ENCODE peak calls at places on chromosome 12, in seven cellular contexts. I, L, Z, H, G, C and P are unnamed samples.

GRCh38 chr12:106248849-106249371 is 1.1 kb upstream of the CKAP4 start:
- DNase-seq in I (no peak), L (peak), Z (no peak), H (no peak), G (peak), C (no peak), P (peak)

GRCh38 chr12:31029916-31030562 is 43.6 kb upstream of the DDX11 start:
- DNase-seq in I (no peak), L (no peak), Z (no peak), H (no peak), G (no peak), C (no peak), P (no peak)

GRCh38 chr12:67434653-67435375 is 165.7 kb downstream of the CAND1 start:
- DNase-seq in I (no peak), L (no peak), Z (peak), H (no peak), G (no peak), C (no peak), P (peak)

GRCh38 chr12:6551496-6552139 is 4.2 kb downstream of the IFFO1 start:
- DNase-seq in I (peak), L (no peak), Z (no peak), H (no peak), G (peak), C (no peak), P (peak)

GRCh38 chr12:47942327-47943230 is 20.8 kb upstream of the TMEM106C start:
- DNase-seq in I (peak), L (peak), Z (no peak), H (no peak), G (peak), C (peak), P (no peak)

GRCh38 chr12:90497923-90498545 is 456.9 kb downstream of the CCER1 start:
- DNase-seq in I (no peak), L (no peak), Z (no peak), H (no peak), G (no peak), C (no peak), P (no peak)

GRCh38 chr12:867905-868304 is 81.6 kb downstream of the RAD52 start:
- DNase-seq in I (no peak), L (no peak), Z (no peak), H (no peak), G (no peak), C (no peak), P (no peak)

GRCh38 chr12:77054856-77055255 is 10.5 kb downstream of the E2F7 start:
- DNase-seq in I (no peak), L (no peak), Z (no peak), H (no peak), G (no peak), C (no peak), P (no peak)

GRCh38 chr12:113781415-113782198 is 184.5 kb downstream of the RBM19 start:
- DNase-seq in I (no peak), L (no peak), Z (no peak), H (no peak), G (no peak), C (no peak), P (peak)

GRCh38 chr12:109387425-109388166 is 39.9 kb downstream of the MYO1H start:
- DNase-seq in I (peak), L (no peak), Z (peak), H (no peak), G (no peak), C (no peak), P (peak)

GRCh38 chr12:69821441-69822204 is 3.4 kb upstream of the MYRFL start:
- DNase-seq in I (no peak), L (no peak), Z (peak), H (no peak), G (no peak), C (no peak), P (peak)

GRCh38 chr12:111759276-111759675 is 7.5 kb upstream of the ALDH2 start:
- DNase-seq in I (no peak), L (no peak), Z (no peak), H (no peak), G (no peak), C (no peak), P (no peak)

GRCh38 chr12:98895086-98895651 is 250.1 kb downstream of the APAF1 start:
- DNase-seq in I (peak), L (no peak), Z (no peak), H (no peak), G (no peak), C (no peak), P (no peak)

GRCh38 chr12:46050805-46051204 is 60.4 kb upstream of the SCAF11 start:
- DNase-seq in I (no peak), L (no peak), Z (no peak), H (no peak), G (no peak), C (no peak), P (no peak)

GRCh38 chr12:103442822-103443221 is 52.9 kb downstream of the C12orf42 start:
- DNase-seq in I (no peak), L (no peak), Z (no peak), H (no peak), G (no peak), C (no peak), P (no peak)